ENCODE peak calls at places on chromosomes 7 and 10, in eight cellular contexts. N is DMS153; D is stimulated activated CD4-positive, alpha-beta T cell treated with anti-CD3 and anti-CD28 coated beads, Interleukin-1b, Interleukin-23, amount 100 ng/mL, for 1 hour; Q is non-pigmented ciliary epithelial cell; K is cardiac muscle cell; V is Caki2; H is activated CD4-positive, alpha-beta T cell treated with anti-CD3 and anti-CD28 coated beads, Interleukin-2, amount 50 U/mL, for 4 hours; Z is WTC11. B is an unnamed sample.

GRCh38 chr7:116610210-116610609 is 61.8 kb upstream of the MET start:
- DNase-seq in N (no peak), D (no peak), Q (no peak), K (no peak), V (peak; percentile 54), H (no peak), Z (no peak), B (no peak)

GRCh38 chr7:132575987-132576722 is at the start of gene PLXNA4:
- DNase-seq in N (no peak), D (no peak), Q (no peak), K (peak; percentile 52), V (no peak), H (no peak), Z (peak; percentile 29), B (no peak)

GRCh38 chr10:103836273-103836672 is 19.1 kb downstream of the SH3PXD2A start:
- DNase-seq in N (no peak), D (no peak), Q (no peak), K (no peak), V (no peak), H (no peak), Z (no peak), B (no peak)

GRCh38 chr10:77601488-77601887 is 36.1 kb downstream of the KCNMA1 start:
- DNase-seq in N (no peak), D (no peak), Q (no peak), K (no peak), V (no peak), H (no peak), Z (no peak), B (no peak)

GRCh38 chr7:40297741-40298311 is 163.0 kb downstream of the SUGCT start:
- DNase-seq in N (no peak), D (no peak), Q (no peak), K (no peak), V (peak; percentile 25), H (no peak), Z (no peak), B (no peak)

GRCh38 chr10:69831231-69831855 is 29.6 kb downstream of the COL13A1 start:
- DNase-seq in N (no peak), D (no peak), Q (no peak), K (no peak), V (no peak), H (no peak), Z (no peak), B (no peak)

GRCh38 chr10:44035474-44036197 is 349.3 kb downstream of the CXCL12 start:
- DNase-seq in N (no peak), D (no peak), Q (no peak), K (no peak), V (no peak), H (no peak), Z (no peak), B (no peak)

GRCh38 chr7:66357062-66357461 is 151.9 kb downstream of the TPST1 start:
- DNase-seq in N (no peak), D (no peak), Q (no peak), K (no peak), V (no peak), H (no peak), Z (no peak), B (no peak)

GRCh38 chr10:47165711-47166404 is 134.1 kb upstream of the GDF10 start:
- DNase-seq in N (no peak), D (peak; percentile 11), Q (no peak), K (no peak), V (no peak), H (peak; percentile 23), Z (no peak), B (no peak)

GRCh38 chr7:104826140-104826539 is 187.9 kb upstream of the KMT2E start:
- DNase-seq in N (no peak), D (no peak), Q (no peak), K (no peak), V (no peak), H (no peak), Z (no peak), B (no peak)

GRCh38 chr7:99791021-99791420 is 7.0 kb upstream of the CYP3A4 start:
- DNase-seq in N (no peak), D (no peak), Q (no peak), K (no peak), V (peak; percentile 88), H (no peak), Z (no peak), B (no peak)

GRCh38 chr10:13741438-13741837 is 154.7 kb downstream of the PRPF18 start:
- DNase-seq in N (no peak), D (no peak), Q (no peak), K (no peak), V (no peak), H (no peak), Z (no peak), B (no peak)